ENCODE peak calls at places on chromosomes 12 and 14, in ten cellular contexts. T is IMR-90; F is activated CD4-positive, alpha-beta T cell treated with anti-CD3 and anti-CD28 coated beads, Interleukin-2, amount 50 U/mL, for 1 hour; Z is M059J; O is EL; U is colonic mucosa; E is DMS79 treated with DMSO at 0.1 percent for 48 hours; L is Karpas-422; R is anterior cingulate cortex; W is NCI-H1436. Y is an unnamed sample.

GRCh38 chr12:80598004-80598606 is 109.3 kb upstream of the MYF6 start:
- DNase-seq in U (no peak), W (no peak), T (peak), R (no peak), F (no peak), O (peak), L (peak), E (no peak), Z (peak), Y (peak)

GRCh38 chr14:35197015-35197414 is 74.7 kb downstream of the PRORP start:
- DNase-seq in W (no peak), Z (peak), U (no peak), T (peak), R (no peak), E (no peak), F (no peak), L (no peak), O (peak), Y (no peak)

GRCh38 chr14:23481362-23481970 is 12.0 kb downstream of the NGDN start:
- DNase-seq in U (no peak), O (peak), Z (peak), W (no peak), R (no peak), E (no peak), F (no peak), T (peak), L (peak), Y (no peak)

GRCh38 chr12:100706029-100706428 is 88.5 kb upstream of the ANO4 start:
- DNase-seq in Z (peak), W (peak), L (no peak), R (no peak), U (no peak), E (peak), O (peak), F (no peak), T (peak), Y (no peak)

GRCh38 chr14:69658664-69659261 is 47.4 kb downstream of the SUSD6 start:
- DNase-seq in Z (peak), U (no peak), T (peak), W (no peak), E (no peak), R (no peak), L (no peak), O (no peak), F (no peak), Y (no peak)

GRCh38 chr14:34593740-34594375 is 36.1 kb downstream of the SNX6 start:
- DNase-seq in T (peak), O (peak), W (no peak), U (no peak), R (no peak), Z (peak), L (no peak), F (no peak), E (no peak), Y (no peak)

GRCh38 chr12:45214739-45215418 is 1.0 kb upstream of the ANO6 start:
- DNase-seq in T (peak), U (no peak), L (no peak), Z (no peak), R (no peak), F (no peak), E (no peak), O (peak), W (no peak), Y (no peak)

GRCh38 chr14:53927171-53927570 is 29.5 kb downstream of the BMP4 start:
- DNase-seq in E (no peak), W (no peak), L (no peak), O (peak), U (no peak), T (peak), Z (peak), F (no peak), R (no peak), Y (no peak)

GRCh38 chr12:80271770-80272169 is 172.3 kb upstream of the PTPRQ start:
- DNase-seq in T (no peak), O (no peak), R (no peak), L (no peak), Z (no peak), F (no peak), U (no peak), W (no peak), E (no peak), Y (no peak)

GRCh38 chr14:31025335-31026075 is at the start of gene AP4S1:
- DNase-seq in O (peak), U (peak), E (peak), L (peak), W (peak), T (no peak), Z (peak), R (peak), F (peak), Y (peak)

GRCh38 chr12:6324936-6325750 is 14.7 kb downstream of the PLEKHG6 start:
- DNase-seq in E (no peak), W (no peak), Z (no peak), T (no peak), L (no peak), O (no peak), U (no peak), R (no peak), F (no peak), Y (no peak)

GRCh38 chr12:111405856-111406473 is at the start of gene SH2B3:
- DNase-seq in O (peak), Z (peak), W (peak), U (peak), L (no peak), F (peak), R (no peak), E (no peak), T (peak), Y (no peak)

GRCh38 chr12:49131973-49132461 is 822 bp upstream of the TUBA1B start:
- DNase-seq in O (peak), E (peak), U (peak), T (peak), W (no peak), L (peak), F (no peak), Z (peak), R (no peak), Y (peak)

GRCh38 chr14:92253381-92253894 is 69.5 kb upstream of the SLC24A4 start:
- DNase-seq in U (no peak), W (no peak), Z (no peak), T (no peak), R (no peak), E (peak), F (no peak), L (no peak), O (no peak), Y (no peak)

GRCh38 chr12:127785535-127785934 is 481.4 kb upstream of the TMEM132C start:
- DNase-seq in Z (peak), W (no peak), O (peak), E (no peak), R (peak), U (no peak), T (no peak), L (no peak), F (no peak), Y (no peak)

GRCh38 chr12:78711954-78712353 is 152.6 kb upstream of the SYT1 start:
- DNase-seq in R (no peak), U (no peak), F (no peak), T (no peak), W (no peak), L (no peak), O (no peak), E (no peak), Z (no peak), Y (no peak)